ENCODE peak calls at places on chromosomes 2 and 18, in eight cellular contexts. Y is kidney epithelial cell; J is skeletal muscle cell; L is NCI-H446; M is germinal center; K is stimulated activated CD8-positive, alpha-beta memory T cell treated with anti-CD3 and anti-CD28 coated beads, Interleukin-15, amount 100 ng/mL, for 4 hours; G is astrocyte of the cerebellum; E is GM19239. C is an unnamed sample.

GRCh38 chr2:10297950-10298349 is 4.8 kb upstream of the HPCAL1 start:
- DNase-seq in Y (no peak), J (peak; percentile 82), L (no peak), M (no peak), K (peak; percentile 48), G (no peak), E (no peak), C (no peak)

GRCh38 chr2:121175326-121175725 is 109.7 kb downstream of the TFCP2L1 start:
- DNase-seq in Y (no peak), J (no peak), L (no peak), M (no peak), K (no peak), G (no peak), E (no peak), C (no peak)

GRCh38 chr2:197929008-197929885 is 124.9 kb downstream of the PLCL1 start:
- DNase-seq in Y (no peak), J (no peak), L (no peak), M (no peak), K (no peak), G (no peak), E (no peak), C (no peak)

GRCh38 chr2:134039912-134040581 is 213.8 kb upstream of the MGAT5 start:
- DNase-seq in Y (no peak), J (no peak), L (no peak), M (no peak), K (no peak), G (no peak), E (no peak), C (no peak)

GRCh38 chr2:23312996-23313606 is 71.9 kb upstream of the KLHL29 start:
- DNase-seq in Y (no peak), J (no peak), L (no peak), M (peak; percentile 67), K (no peak), G (no peak), E (peak; percentile 18), C (peak; percentile 18)

GRCh38 chr2:15941483-15941853 is 1.1 kb downstream of the MYCN start:
- DNase-seq in Y (no peak), J (no peak), L (no peak), M (no peak), K (no peak), G (no peak), E (no peak), C (peak; percentile 55)

GRCh38 chr18:76399613-76400391 is 95.2 kb downstream of the ZNF516 start:
- DNase-seq in Y (no peak), J (no peak), L (no peak), M (no peak), K (no peak), G (no peak), E (no peak), C (no peak)

GRCh38 chr2:216047417-216047816 is 34.1 kb upstream of the MREG start:
- DNase-seq in Y (no peak), J (no peak), L (no peak), M (no peak), K (no peak), G (no peak), E (no peak), C (no peak)

GRCh38 chr2:148725569-148725968 is 81.0 kb downstream of the EPC2 start:
- DNase-seq in Y (no peak), J (no peak), L (no peak), M (no peak), K (no peak), G (no peak), E (no peak), C (no peak)

GRCh38 chr2:15932394-15933183 is 7.8 kb upstream of the MYCN start:
- DNase-seq in Y (no peak), J (no peak), L (no peak), M (no peak), K (no peak), G (no peak), E (no peak), C (no peak)

GRCh38 chr2:85106489-85107180 is 26.6 kb upstream of the TCF7L1 start:
- DNase-seq in Y (no peak), J (peak; percentile 71), L (no peak), M (no peak), K (no peak), G (no peak), E (no peak), C (no peak)

GRCh38 chr18:10787293-10787901 is 261.6 kb downstream of the NAPG start:
- DNase-seq in Y (peak; percentile 41), J (peak; percentile 11), L (peak; percentile 31), M (peak; percentile 51), K (peak; percentile 64), G (peak; percentile 73), E (peak; percentile 52), C (peak; percentile 55)

GRCh38 chr2:46697830-46698323 is 217.7 kb downstream of the MCFD2 start:
- DNase-seq in Y (no peak), J (no peak), L (no peak), M (no peak), K (no peak), G (no peak), E (no peak), C (no peak)

GRCh38 chr2:170737821-170738220 is 22.7 kb downstream of the SP5 start:
- DNase-seq in Y (no peak), J (no peak), L (no peak), M (no peak), K (no peak), G (no peak), E (no peak), C (no peak)

GRCh38 chr18:59915606-59916005 is 15.8 kb downstream of the PMAIP1 start:
- DNase-seq in Y (no peak), J (no peak), L (no peak), M (no peak), K (no peak), G (no peak), E (no peak), C (no peak)

GRCh38 chr18:32135595-32135994 is 43.9 kb downstream of the RNF138 start:
- DNase-seq in Y (no peak), J (no peak), L (no peak), M (no peak), K (no peak), G (no peak), E (no peak), C (no peak)

GRCh38 chr2:86087936-86088850 is 17.5 kb downstream of the POLR1A start:
- DNase-seq in Y (no peak), J (no peak), L (no peak), M (peak; percentile 31), K (no peak), G (no peak), E (no peak), C (no peak)

GRCh38 chr2:188316791-188317423 is 25.2 kb downstream of the GULP1 start:
- DNase-seq in Y (no peak), J (no peak), L (no peak), M (no peak), K (no peak), G (no peak), E (no peak), C (no peak)

GRCh38 chr18:12384261-12384660 is 7.2 kb upstream of the AFG3L2 start:
- DNase-seq in Y (no peak), J (no peak), L (no peak), M (no peak), K (no peak), G (no peak), E (no peak), C (no peak)

GRCh38 chr2:108010912-108011591 is 24.7 kb downstream of the SLC5A7 start:
- DNase-seq in Y (no peak), J (no peak), L (no peak), M (no peak), K (no peak), G (no peak), E (no peak), C (no peak)

GRCh38 chr2:19158899-19159298 is 199.5 kb downstream of the OSR1 start:
- DNase-seq in Y (no peak), J (peak; percentile 20), L (no peak), M (no peak), K (no peak), G (no peak), E (no peak), C (no peak)

GRCh38 chr2:127096280-127096679 is 10.7 kb downstream of the BIN1 start:
- DNase-seq in Y (no peak), J (no peak), L (no peak), M (no peak), K (no peak), G (no peak), E (no peak), C (no peak)

GRCh38 chr2:184765048-184765881 is 166.9 kb downstream of the ZNF804A start:
- DNase-seq in Y (no peak), J (no peak), L (no peak), M (no peak), K (no peak), G (no peak), E (no peak), C (no peak)

GRCh38 chr2:240999001-240999791 is 778 bp downstream of the SNED1 start:
- DNase-seq in Y (no peak), J (no peak), L (no peak), M (no peak), K (no peak), G (no peak), E (no peak), C (no peak)

GRCh38 chr2:195407782-195408181 is 249.2 kb upstream of the SLC39A10 start:
- DNase-seq in Y (no peak), J (peak; percentile 33), L (no peak), M (no peak), K (no peak), G (no peak), E (no peak), C (no peak)

GRCh38 chr18:5772271-5772670 is 123.1 kb downstream of the TMEM200C start:
- DNase-seq in Y (no peak), J (no peak), L (no peak), M (no peak), K (no peak), G (no peak), E (no peak), C (no peak)

GRCh38 chr2:69010437-69011194 is 2.4 kb upstream of the ANTXR1 start:
- DNase-seq in Y (no peak), J (no peak), L (no peak), M (no peak), K (no peak), G (no peak), E (no peak), C (no peak)

GRCh38 chr2:86193901-86194567 is 1.2 kb downstream of the IMMT start:
- DNase-seq in Y (no peak), J (no peak), L (no peak), M (no peak), K (no peak), G (no peak), E (no peak), C (no peak)

GRCh38 chr2:162116372-162116771 is 35.7 kb downstream of the GCG start:
- DNase-seq in Y (no peak), J (no peak), L (no peak), M (no peak), K (no peak), G (no peak), E (no peak), C (no peak)

C was measured in NCI-H1694.